ENCODE peak calls at places on chromosomes 7 and 10, in five cellular contexts. One of them, this sample, is unnamed.

GRCh38 chr7:42292991-42293521 is 56.0 kb upstream of the GLI3 start:
- DNase-seq in H1: no peak
- DNase-seq in uterus: no peak
- DNase-seq in OCI-LY7: no peak
- DNase-seq in CD8-positive, alpha-beta T cell: no peak
- DNase-seq in this sample: no peak

GRCh38 chr7:111931016-111931517 is 275.1 kb downstream of the DOCK4 start:
- DNase-seq in uterus: no peak
- DNase-seq in H1: no peak
- DNase-seq in OCI-LY7: no peak
- DNase-seq in CD8-positive, alpha-beta T cell: no peak
- DNase-seq in this sample: no peak

GRCh38 chr10:51462076-51462779 is 237.2 kb downstream of the CSTF2T start:
- DNase-seq in OCI-LY7: no peak
- DNase-seq in uterus: no peak
- DNase-seq in H1: no peak
- DNase-seq in CD8-positive, alpha-beta T cell: no peak
- DNase-seq in this sample: no peak

GRCh38 chr10:118054383-118054782 is 7.6 kb upstream of the RAB11FIP2 start:
- DNase-seq in H1: no peak
- DNase-seq in uterus: no peak
- DNase-seq in OCI-LY7: no peak
- DNase-seq in CD8-positive, alpha-beta T cell: no peak
- DNase-seq in this sample: no peak

GRCh38 chr10:60069311-60069710 is 163.0 kb upstream of the CCDC6 start:
- DNase-seq in H1: no peak
- DNase-seq in uterus: no peak
- DNase-seq in CD8-positive, alpha-beta T cell: no peak
- DNase-seq in OCI-LY7: no peak
- DNase-seq in this sample: no peak

GRCh38 chr10:23892296-23892695 is 316.6 kb upstream of the KIAA1217 start:
- DNase-seq in H1: no peak
- DNase-seq in OCI-LY7: no peak
- DNase-seq in CD8-positive, alpha-beta T cell: no peak
- DNase-seq in uterus: no peak
- DNase-seq in this sample: no peak

GRCh38 chr7:3592438-3593134 is 291.5 kb downstream of the SDK1 start:
- DNase-seq in uterus: no peak
- DNase-seq in CD8-positive, alpha-beta T cell: no peak
- DNase-seq in H1: no peak
- DNase-seq in OCI-LY7: no peak
- DNase-seq in this sample: no peak

GRCh38 chr7:24877790-24878311 is 102.1 kb downstream of the OSBPL3 start:
- DNase-seq in H1: no peak
- DNase-seq in uterus: no peak
- DNase-seq in OCI-LY7: peak; percentile 94
- DNase-seq in CD8-positive, alpha-beta T cell: no peak
- DNase-seq in this sample: no peak

GRCh38 chr10:124565565-124566221 is 104.1 kb downstream of the LHPP start:
- DNase-seq in uterus: no peak
- DNase-seq in CD8-positive, alpha-beta T cell: no peak
- DNase-seq in OCI-LY7: peak; percentile 65
- DNase-seq in H1: peak; percentile 87
- DNase-seq in this sample: peak; percentile 75

GRCh38 chr10:61271127-61271780 is 181.9 kb downstream of the TMEM26 start:
- DNase-seq in CD8-positive, alpha-beta T cell: no peak
- DNase-seq in H1: no peak
- DNase-seq in uterus: no peak
- DNase-seq in OCI-LY7: no peak
- DNase-seq in this sample: no peak

GRCh38 chr10:48603421-48604038 is 1.3 kb downstream of the ARHGAP22 start:
- DNase-seq in CD8-positive, alpha-beta T cell: no peak
- DNase-seq in uterus: no peak
- DNase-seq in H1: peak; percentile 41
- DNase-seq in OCI-LY7: no peak
- DNase-seq in this sample: no peak

GRCh38 chr10:96647466-96647865 is 60.7 kb upstream of the TM9SF3 start:
- DNase-seq in CD8-positive, alpha-beta T cell: no peak
- DNase-seq in H1: no peak
- DNase-seq in uterus: no peak
- DNase-seq in OCI-LY7: no peak
- DNase-seq in this sample: no peak

GRCh38 chr10:58756126-58756525 is 243.5 kb downstream of the BICC1 start:
- DNase-seq in uterus: no peak
- DNase-seq in OCI-LY7: no peak
- DNase-seq in H1: no peak
- DNase-seq in CD8-positive, alpha-beta T cell: no peak
- DNase-seq in this sample: no peak

GRCh38 chr10:7405637-7406036 is 5.2 kb downstream of the SFMBT2 start:
- DNase-seq in OCI-LY7: no peak
- DNase-seq in H1: no peak
- DNase-seq in CD8-positive, alpha-beta T cell: no peak
- DNase-seq in uterus: no peak
- DNase-seq in this sample: no peak

GRCh38 chr7:81715984-81716588 is 53.8 kb downstream of the HGF start:
- DNase-seq in OCI-LY7: no peak
- DNase-seq in H1: no peak
- DNase-seq in uterus: no peak
- DNase-seq in CD8-positive, alpha-beta T cell: no peak
- DNase-seq in this sample: no peak

GRCh38 chr10:77850620-77851231 is 75.8 kb downstream of the DLG5 start:
- DNase-seq in OCI-LY7: no peak
- DNase-seq in H1: no peak
- DNase-seq in uterus: no peak
- DNase-seq in CD8-positive, alpha-beta T cell: no peak
- DNase-seq in this sample: no peak

GRCh38 chr7:27631411-27631810 is 31.3 kb downstream of the HIBADH start:
- DNase-seq in H1: no peak
- DNase-seq in uterus: no peak
- DNase-seq in OCI-LY7: no peak
- DNase-seq in CD8-positive, alpha-beta T cell: no peak
- DNase-seq in this sample: no peak

GRCh38 chr10:27784272-27784671 is 38.7 kb upstream of the MKX start:
- DNase-seq in H1: no peak
- DNase-seq in CD8-positive, alpha-beta T cell: no peak
- DNase-seq in uterus: no peak
- DNase-seq in OCI-LY7: no peak
- DNase-seq in this sample: no peak

GRCh38 chr7:25779002-25779546 is 372.9 kb upstream of the NFE2L3 start:
- DNase-seq in H1: no peak
- DNase-seq in CD8-positive, alpha-beta T cell: no peak
- DNase-seq in OCI-LY7: no peak
- DNase-seq in uterus: no peak
- DNase-seq in this sample: no peak

GRCh38 chr7:91047636-91048035 is 216.6 kb upstream of the FZD1 start:
- DNase-seq in OCI-LY7: no peak
- DNase-seq in CD8-positive, alpha-beta T cell: no peak
- DNase-seq in H1: no peak
- DNase-seq in uterus: no peak
- DNase-seq in this sample: no peak

GRCh38 chr7:111650456-111650999 is 88.2 kb upstream of the IMMP2L start:
- DNase-seq in OCI-LY7: no peak
- DNase-seq in uterus: no peak
- DNase-seq in CD8-positive, alpha-beta T cell: no peak
- DNase-seq in H1: no peak
- DNase-seq in this sample: no peak

GRCh38 chr10:19412531-19412930 is 363.9 kb downstream of the MALRD1 start:
- DNase-seq in H1: no peak
- DNase-seq in uterus: no peak
- DNase-seq in OCI-LY7: no peak
- DNase-seq in CD8-positive, alpha-beta T cell: no peak
- DNase-seq in this sample: no peak
- TF ChIP-seq CTCF in H1: peak; percentile 53
- TF ChIP-seq CTCF in uterus: peak; percentile 21
- TF ChIP-seq CTCF in OCI-LY7: peak; percentile 36
- TF ChIP-seq CTCF in CD8-positive, alpha-beta T cell: no peak
- TF ChIP-seq CTCF in this sample: no peak

GRCh38 chr10:115950320-115950719 is 322.7 kb downstream of the GFRA1 start:
- DNase-seq in CD8-positive, alpha-beta T cell: no peak
- DNase-seq in OCI-LY7: no peak
- DNase-seq in H1: no peak
- DNase-seq in uterus: no peak
- DNase-seq in this sample: no peak

GRCh38 chr10:115949282-115949844 is 323.6 kb downstream of the GFRA1 start:
- DNase-seq in OCI-LY7: no peak
- DNase-seq in uterus: no peak
- DNase-seq in CD8-positive, alpha-beta T cell: no peak
- DNase-seq in H1: no peak
- DNase-seq in this sample: no peak

GRCh38 chr10:115947104-115947503 is 325.9 kb downstream of the GFRA1 start:
- DNase-seq in uterus: no peak
- DNase-seq in H1: no peak
- DNase-seq in CD8-positive, alpha-beta T cell: no peak
- DNase-seq in OCI-LY7: no peak
- DNase-seq in this sample: no peak

GRCh38 chr10:115945696-115946445 is 327.1 kb downstream of the GFRA1 start:
- DNase-seq in CD8-positive, alpha-beta T cell: no peak
- DNase-seq in H1: no peak
- DNase-seq in OCI-LY7: no peak
- DNase-seq in uterus: no peak
- DNase-seq in this sample: no peak

DNA sequence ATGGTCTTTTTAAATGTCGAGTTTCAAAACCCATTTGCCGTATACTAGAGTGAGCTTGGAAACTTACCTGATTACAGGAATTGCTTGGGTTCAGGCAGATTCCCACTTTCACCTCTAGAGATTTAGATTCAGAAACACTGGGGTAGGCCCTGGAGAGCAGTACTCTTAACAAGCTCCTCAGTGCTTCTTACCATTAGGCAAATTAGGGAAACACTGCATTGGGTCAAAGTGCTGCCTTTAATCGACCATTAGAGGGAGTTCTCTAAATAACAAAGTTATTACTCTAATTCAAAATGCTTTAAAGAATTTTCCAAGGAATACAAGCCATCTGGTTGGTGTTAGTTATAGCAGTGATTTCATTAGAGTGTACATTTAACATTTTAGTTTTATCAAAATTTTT is 324.6 kb downstream of the GFRA1 start:
- DNase-seq in OCI-LY7: peak; percentile 1
- DNase-seq in uterus: no peak
- DNase-seq in H1: no peak
- DNase-seq in CD8-positive, alpha-beta T cell: no peak
- DNase-seq in this sample: no peak
- TF ChIP-seq CTCF in OCI-LY7: peak; percentile 50
- TF ChIP-seq CTCF in uterus: peak; percentile 30
- TF ChIP-seq CTCF in H1: peak; percentile 35
- TF ChIP-seq CTCF in CD8-positive, alpha-beta T cell: no peak
- TF ChIP-seq CTCF in this sample: no peak

GRCh38 chr10:132036153-132036886 is 29.4 kb upstream of the JAKMIP3 start:
- DNase-seq in uterus: no peak
- DNase-seq in CD8-positive, alpha-beta T cell: no peak
- DNase-seq in H1: peak; percentile 70
- DNase-seq in OCI-LY7: no peak
- DNase-seq in this sample: no peak
- TF ChIP-seq CTCF in uterus: no peak
- TF ChIP-seq CTCF in CD8-positive, alpha-beta T cell: no peak
- TF ChIP-seq CTCF in H1: no peak
- TF ChIP-seq CTCF in OCI-LY7: no peak
- TF ChIP-seq CTCF in this sample: no peak

DNA sequence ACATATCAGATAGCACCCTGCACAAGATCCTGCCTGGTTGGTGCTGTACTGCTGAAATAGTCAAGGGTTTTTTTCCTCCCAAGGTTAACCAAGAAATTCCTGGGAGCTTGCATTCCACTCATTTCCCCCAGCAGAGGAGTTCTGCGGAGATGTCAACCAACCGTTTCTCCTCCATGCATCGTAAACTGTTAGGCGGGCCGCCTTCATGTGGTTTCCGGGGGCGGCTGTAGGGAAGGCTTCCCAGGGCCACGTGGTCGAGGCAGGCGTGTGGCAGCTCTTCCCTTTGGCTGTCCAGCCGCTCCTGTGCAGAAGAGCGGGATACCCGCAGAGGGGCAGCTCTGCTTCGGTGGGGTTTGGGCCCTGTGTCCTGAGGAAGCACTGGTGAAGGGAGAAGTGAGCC is 113.7 kb downstream of the RGS10 start:
- DNase-seq in CD8-positive, alpha-beta T cell: no peak
- DNase-seq in uterus: no peak
- DNase-seq in H1: no peak
- DNase-seq in OCI-LY7: no peak
- DNase-seq in this sample: no peak
- TF ChIP-seq CTCF in CD8-positive, alpha-beta T cell: no peak
- TF ChIP-seq CTCF in uterus: no peak
- TF ChIP-seq CTCF in H1: no peak
- TF ChIP-seq CTCF in OCI-LY7: no peak
- TF ChIP-seq CTCF in this sample: no peak

GRCh38 chr7:130865408-130866236 is 131.6 kb upstream of the KLF14 start:
- DNase-seq in H1: no peak
- DNase-seq in CD8-positive, alpha-beta T cell: no peak
- DNase-seq in uterus: no peak
- DNase-seq in OCI-LY7: peak; percentile 13
- DNase-seq in this sample: no peak
- TF ChIP-seq CTCF in H1: no peak
- TF ChIP-seq CTCF in CD8-positive, alpha-beta T cell: no peak
- TF ChIP-seq CTCF in uterus: no peak
- TF ChIP-seq CTCF in OCI-LY7: peak; percentile 9
- TF ChIP-seq CTCF in this sample: no peak

DNA sequence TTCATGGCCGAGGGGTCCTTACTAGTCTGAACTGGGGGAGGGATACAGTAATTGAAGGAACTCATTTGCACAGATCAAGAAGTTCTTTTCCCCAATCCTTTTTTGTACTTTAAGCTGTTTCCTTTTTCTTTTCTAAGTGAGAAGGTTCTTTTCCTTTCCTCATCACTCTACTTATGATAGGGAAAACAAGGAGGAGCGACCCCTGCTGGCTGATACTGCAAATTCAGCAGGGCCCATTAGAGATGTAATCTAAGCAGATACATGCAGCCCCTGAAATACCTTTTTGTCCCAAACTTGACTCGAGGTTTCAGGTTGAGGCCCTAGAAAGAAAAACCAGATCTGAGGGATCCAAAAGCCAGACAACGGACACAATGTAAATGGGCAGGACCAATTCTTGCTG is 305.5 kb downstream of the DNAJB9 start:
- DNase-seq in CD8-positive, alpha-beta T cell: no peak
- DNase-seq in uterus: no peak
- DNase-seq in H1: peak; percentile 79
- DNase-seq in OCI-LY7: peak; percentile 8
- DNase-seq in this sample: no peak
- TF ChIP-seq CTCF in CD8-positive, alpha-beta T cell: no peak
- TF ChIP-seq CTCF in uterus: no peak
- TF ChIP-seq CTCF in H1: peak; percentile 28
- TF ChIP-seq CTCF in OCI-LY7: peak; percentile 71
- TF ChIP-seq CTCF in this sample: no peak

GRCh38 chr10:18233775-18234174 is 93.6 kb downstream of the CACNB2 start:
- DNase-seq in OCI-LY7: no peak
- DNase-seq in CD8-positive, alpha-beta T cell: no peak
- DNase-seq in H1: no peak
- DNase-seq in uterus: no peak
- DNase-seq in this sample: no peak
- TF ChIP-seq CTCF in OCI-LY7: no peak
- TF ChIP-seq CTCF in CD8-positive, alpha-beta T cell: no peak
- TF ChIP-seq CTCF in H1: peak; percentile 69
- TF ChIP-seq CTCF in uterus: no peak
- TF ChIP-seq CTCF in this sample: no peak

GRCh38 chr7:80334908-80335307 is 177.0 kb downstream of the GNAT3 start:
- DNase-seq in CD8-positive, alpha-beta T cell: no peak
- DNase-seq in OCI-LY7: no peak
- DNase-seq in H1: no peak
- DNase-seq in uterus: no peak
- DNase-seq in this sample: no peak
- TF ChIP-seq CTCF in CD8-positive, alpha-beta T cell: no peak
- TF ChIP-seq CTCF in OCI-LY7: no peak
- TF ChIP-seq CTCF in H1: no peak
- TF ChIP-seq CTCF in uterus: no peak
- TF ChIP-seq CTCF in this sample: no peak

This sample was measured in GM13976.